ENCODE peak calls at places on chromosome 21, in seven cellular contexts. U is HFF-Myc, Y is K562, H is heart left ventricle, W is colonic mucosa, O is fibroblast of mammary gland, D is breast epithelium. L is an unnamed sample.

GRCh38 chr21:43865471-43866181 is 603 bp downstream of the AGPAT3 start:
- DNase-seq in U (no peak), Y (peak), H (peak), W (peak), O (peak), D (no peak), L (peak)

GRCh38 chr21:43864313-43864805 is 664 bp upstream of the AGPAT3 start:
- DNase-seq in U (no peak), Y (peak), H (peak), W (peak), O (peak), D (peak), L (no peak)

GRCh38 chr21:35113064-35113463 is 64.0 kb upstream of the RUNX1 start:
- DNase-seq in U (no peak), Y (no peak), H (no peak), W (no peak), O (peak), D (no peak), L (peak)

GRCh38 chr21:45074818-45075605 is 632 bp downstream of the ADARB1 start:
- DNase-seq in U (no peak), Y (peak), H (peak), W (no peak), O (no peak), D (peak), L (no peak)

GRCh38 chr21:45126085-45126687 is 51.8 kb downstream of the ADARB1 start:
- DNase-seq in U (no peak), Y (no peak), H (no peak), W (no peak), O (no peak), D (no peak), L (no peak)

GRCh38 chr21:18493420-18493819 is 89.8 kb upstream of the TMPRSS15 start:
- DNase-seq in U (no peak), Y (no peak), H (no peak), W (no peak), O (peak), D (no peak), L (peak)

GRCh38 chr21:40118527-40118926 is 251.3 kb downstream of the PCP4 start:
- DNase-seq in U (no peak), Y (no peak), H (no peak), W (no peak), O (no peak), D (no peak), L (no peak)

GRCh38 chr21:44589094-44589493 is 3.2 kb downstream of the KRTAP10-6 start:
- DNase-seq in U (no peak), Y (no peak), H (no peak), W (no peak), O (no peak), D (no peak), L (no peak)

GRCh38 chr21:14119038-14119437 is 91.7 kb downstream of the LIPI start:
- DNase-seq in U (no peak), Y (no peak), H (no peak), W (no peak), O (no peak), D (no peak), L (no peak)

GRCh38 chr21:40129809-40130208 is 262.6 kb downstream of the PCP4 start:
- DNase-seq in U (no peak), Y (no peak), H (no peak), W (no peak), O (no peak), D (no peak), L (no peak)

GRCh38 chr21:32732544-32732943 is 4.7 kb upstream of the SYNJ1 start:
- DNase-seq in U (no peak), Y (no peak), H (no peak), W (no peak), O (no peak), D (no peak), L (no peak)

GRCh38 chr21:32733356-32733755 is 5.5 kb upstream of the SYNJ1 start:
- DNase-seq in U (no peak), Y (no peak), H (no peak), W (no peak), O (no peak), D (no peak), L (no peak)

GRCh38 chr21:32734214-32734613 is 6.4 kb upstream of the SYNJ1 start:
- DNase-seq in U (no peak), Y (no peak), H (no peak), W (no peak), O (no peak), D (no peak), L (no peak)

GRCh38 chr21:32739946-32740345 is 12.1 kb upstream of the SYNJ1 start:
- DNase-seq in U (no peak), Y (no peak), H (no peak), W (no peak), O (no peak), D (no peak), L (no peak)

DNA sequence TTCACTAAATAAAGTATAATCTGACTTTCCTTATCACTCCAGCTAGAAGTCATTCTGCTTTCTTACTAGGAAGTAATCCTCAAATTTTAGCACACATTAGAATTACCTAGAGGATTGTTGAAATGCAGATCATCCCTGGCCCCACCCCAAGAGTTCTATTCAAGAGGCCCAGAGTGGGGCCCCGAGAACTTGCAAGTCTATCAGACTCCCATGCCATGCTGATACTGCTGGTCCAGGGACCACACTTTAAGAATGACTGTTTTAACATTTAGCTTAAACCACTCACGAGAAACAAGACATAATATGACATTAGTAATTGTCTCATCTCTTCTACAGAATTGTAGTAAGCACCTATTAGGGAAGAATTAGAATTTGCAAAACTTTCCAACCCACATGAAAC is 7.7 kb upstream of the SYNJ1 start:
- DNase-seq in U (no peak), Y (no peak), H (no peak), W (no peak), O (no peak), D (no peak), L (no peak)
- TF ChIP-seq CTCF in U (no peak), Y (no peak), H (no peak), W (no peak), O (no peak), D (no peak), L (no peak)

GRCh38 chr21:23017989-23018388 is 2019.8 kb downstream of the NCAM2 start:
- DNase-seq in U (no peak), Y (no peak), H (no peak), W (no peak), O (no peak), D (no peak), L (no peak)

GRCh38 chr21:23014021-23014420 is 2015.8 kb downstream of the NCAM2 start:
- DNase-seq in U (no peak), Y (no peak), H (no peak), W (no peak), O (no peak), D (no peak), L (no peak)

GRCh38 chr21:23020969-23021368 is 2022.8 kb downstream of the NCAM2 start:
- DNase-seq in U (no peak), Y (no peak), H (no peak), W (no peak), O (no peak), D (no peak), L (no peak)

GRCh38 chr21:23021481-23021880 is 2023.3 kb downstream of the NCAM2 start:
- DNase-seq in U (no peak), Y (no peak), H (no peak), W (no peak), O (no peak), D (no peak), L (no peak)

DNA sequence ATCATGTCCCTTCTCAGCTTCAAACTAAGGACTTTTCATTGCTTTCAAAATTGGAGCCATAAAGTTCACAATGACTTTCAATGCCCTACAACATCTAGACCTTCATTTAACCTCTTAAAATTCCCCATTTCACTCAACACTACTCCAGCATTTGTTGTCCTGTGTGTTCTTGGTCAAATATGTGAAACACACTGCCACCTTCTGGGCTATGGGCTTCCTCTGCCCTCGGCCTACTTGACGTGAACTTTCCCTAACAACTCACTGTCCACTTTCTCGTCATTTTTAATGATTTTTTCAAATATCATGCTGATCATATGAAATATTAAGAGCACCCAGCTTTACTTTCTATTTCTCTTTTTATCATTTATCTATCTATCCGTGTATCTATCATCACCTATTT is 2018.4 kb downstream of the NCAM2 start:
- DNase-seq in U (no peak), Y (no peak), H (no peak), W (no peak), O (no peak), D (no peak), L (peak)
- H3K4me3 ChIP-seq in U (no peak), Y (no peak), H (no peak), W (no peak), O (no peak), D (no peak), L (no peak)

GRCh38 chr21:31558839-31559367 is 100.6 kb upstream of the SOD1 start:
- DNase-seq in U (peak), Y (no peak), H (peak), W (peak), O (peak), D (peak), L (peak)

GRCh38 chr21:31556662-31557061 is 102.8 kb upstream of the SOD1 start:
- DNase-seq in U (no peak), Y (no peak), H (no peak), W (no peak), O (no peak), D (no peak), L (no peak)

GRCh38 chr21:31559368-31560119 is 99.9 kb upstream of the SOD1 start:
- DNase-seq in U (peak), Y (no peak), H (peak), W (peak), O (peak), D (peak), L (peak)

GRCh38 chr21:31557421-31557955 is 102.0 kb upstream of the SOD1 start:
- DNase-seq in U (no peak), Y (no peak), H (no peak), W (no peak), O (no peak), D (no peak), L (no peak)

DNA sequence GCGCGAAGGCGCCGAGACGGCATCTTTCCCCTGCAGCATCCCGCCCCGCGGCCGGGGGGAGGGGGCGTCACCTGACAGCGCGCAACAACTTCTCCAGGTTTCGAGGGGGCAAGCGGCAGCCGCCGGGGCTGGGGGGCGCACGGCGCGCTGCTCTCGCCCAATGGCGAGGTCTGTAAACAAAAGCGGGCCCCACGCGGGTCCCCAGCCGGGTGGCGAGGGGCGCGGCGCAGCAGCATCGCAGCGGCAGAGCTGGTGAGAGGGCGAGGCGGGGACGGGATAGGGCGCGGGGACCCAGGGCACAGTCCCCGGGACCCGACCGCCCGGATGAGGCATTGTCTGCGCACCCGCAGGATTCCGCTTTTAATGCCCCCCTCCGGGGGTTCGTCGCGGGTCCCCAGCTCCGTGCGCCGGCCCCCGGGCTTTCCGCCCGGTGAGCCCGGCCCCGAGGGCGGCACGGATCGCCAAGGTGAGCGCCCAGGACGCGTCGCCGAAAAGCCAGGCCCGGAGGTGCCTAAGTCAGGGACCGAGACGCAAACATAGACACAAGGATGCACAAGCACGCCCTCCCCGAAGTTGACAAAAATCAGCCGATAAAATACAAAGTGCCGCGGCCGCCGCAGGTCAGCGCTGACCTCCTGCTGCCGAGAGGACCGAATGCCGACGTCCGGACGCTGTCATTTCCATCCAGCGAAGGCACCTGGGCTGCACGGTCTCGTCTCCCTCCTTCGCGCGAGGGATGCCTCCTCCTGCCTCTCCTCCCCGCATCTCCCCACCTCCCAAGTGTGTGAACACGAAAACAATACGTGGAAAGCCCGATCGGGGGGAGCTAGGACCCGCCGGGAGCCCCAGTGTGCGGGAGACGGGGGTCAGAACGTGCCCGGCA is 101.3 kb upstream of the SOD1 start:
- DNase-seq in U (no peak), Y (no peak), H (no peak), W (peak), O (no peak), D (no peak), L (peak)
- TF ChIP-seq CTCF in U (no peak), Y (no peak), H (no peak), W (no peak), O (no peak), D (no peak), L (no peak)

GRCh38 chr21:25582164-25582563 is 25.1 kb downstream of the MRPL39 start:
- DNase-seq in U (no peak), Y (no peak), H (no peak), W (no peak), O (no peak), D (no peak), L (no peak)
- H3K4me3 ChIP-seq in U (no peak), Y (no peak), H (no peak), W (no peak), O (no peak), D (no peak), L (no peak)

GRCh38 chr21:42075686-42076471 is 4.8 kb downstream of the UMODL1 start:
- DNase-seq in U (no peak), Y (no peak), H (no peak), W (no peak), O (no peak), D (no peak), L (no peak)

GRCh38 chr21:42068592-42068991 is 2.5 kb upstream of the UMODL1 start:
- DNase-seq in U (no peak), Y (no peak), H (no peak), W (no peak), O (no peak), D (no peak), L (no peak)

GRCh38 chr21:42069327-42069726 is 1.8 kb upstream of the UMODL1 start:
- DNase-seq in U (no peak), Y (no peak), H (no peak), W (no peak), O (no peak), D (no peak), L (no peak)

GRCh38 chr21:42071146-42071737 is at the start of gene UMODL1:
- DNase-seq in U (no peak), Y (no peak), H (no peak), W (no peak), O (no peak), D (no peak), L (no peak)

GRCh38 chr21:42073140-42074099 is 2.3 kb downstream of the UMODL1 start:
- DNase-seq in U (no peak), Y (no peak), H (no peak), W (no peak), O (no peak), D (no peak), L (no peak)
- TF ChIP-seq CTCF in U (no peak), Y (no peak), H (no peak), W (no peak), O (no peak), D (no peak), L (peak)